ENCODE peak calls at places on chromosome 14, in ten cellular contexts. C is iPS-NIHi11; Y is T-cell; J is stimulated activated CD4-positive, alpha-beta T cell treated with anti-CD3 and anti-CD28 coated beads, Interleukin-1b, Interleukin-23, amount 100 ng/mL, for 48 hours; R is NCI-H774; L is AG20443; M is stimulated activated CD8-positive, alpha-beta memory T cell treated with anti-CD3 and anti-CD28 coated beads, Interleukin-15, amount 100 ng/mL, for 24 hours; W is KBM-7; I is caudate nucleus; H is CD4-positive, CD25-positive, alpha-beta regulatory T cell. B is an unnamed sample.

GRCh38 chr14:28766505-28767238 is at the start of gene FOXG1:
- DNase-seq in L (peak), C (peak), M (no peak), H (no peak), W (no peak), Y (no peak), I (no peak), J (no peak), R (peak), B (peak)

GRCh38 chr14:36647417-36647826 is 14.2 kb upstream of the PAX9 start:
- DNase-seq in I (no peak), Y (no peak), C (no peak), W (no peak), J (no peak), H (no peak), M (no peak), R (no peak), L (no peak), B (no peak)

GRCh38 chr14:29896354-29896768 is 31.3 kb downstream of the PRKD1 start:
- DNase-seq in L (no peak), R (peak), J (no peak), H (no peak), C (no peak), Y (no peak), M (no peak), I (no peak), W (no peak), B (no peak)

GRCh38 chr14:59342516-59343484 is 122.4 kb downstream of the GPR135 start:
- DNase-seq in R (no peak), I (no peak), M (no peak), W (no peak), L (no peak), H (no peak), Y (no peak), J (no peak), C (peak), B (peak)

GRCh38 chr14:50920482-50921225 is 23.6 kb downstream of the PYGL start:
- DNase-seq in I (no peak), M (no peak), J (no peak), W (no peak), Y (no peak), C (no peak), L (peak), R (no peak), H (no peak), B (peak)

GRCh38 chr14:36944307-36945010 is 227.9 kb downstream of the SLC25A21 start:
- DNase-seq in R (no peak), Y (no peak), W (no peak), J (no peak), I (no peak), M (no peak), L (peak), H (no peak), C (no peak), B (peak)

GRCh38 chr14:60249321-60250251 is 565 bp downstream of the PPM1A start:
- DNase-seq in J (peak), M (peak), L (peak), C (peak), R (peak), W (peak), I (no peak), H (peak), Y (peak), B (peak)

GRCh38 chr14:68619805-68620574 is 172.9 kb downstream of the ZFP36L1 start:
- DNase-seq in R (no peak), L (no peak), Y (no peak), J (no peak), H (no peak), W (no peak), C (no peak), M (no peak), I (no peak), B (peak)

GRCh38 chr14:93114713-93115068 is 1.0 kb downstream of the ITPK1 start:
- DNase-seq in J (no peak), W (no peak), L (no peak), C (peak), I (no peak), Y (no peak), M (no peak), H (no peak), R (no peak), B (no peak)

GRCh38 chr14:66359500-66359899 is 126.7 kb upstream of the CCDC196 start:
- DNase-seq in C (peak), R (no peak), H (peak), I (no peak), W (peak), J (no peak), M (no peak), L (peak), Y (no peak), B (peak)

GRCh38 chr14:94066089-94066676 is 14.8 kb downstream of the DDX24 start:
- DNase-seq in C (no peak), R (peak), I (no peak), Y (no peak), W (no peak), J (no peak), M (no peak), L (no peak), H (no peak), B (peak)

GRCh38 chr14:77985235-77985634 is 184.9 kb upstream of the NRXN3 start:
- DNase-seq in I (peak), M (no peak), R (no peak), Y (no peak), W (peak), H (no peak), L (no peak), J (no peak), C (no peak), B (peak)

GRCh38 chr14:102840801-102841528 is 63.7 kb downstream of the TRAF3 start:
- DNase-seq in R (no peak), M (no peak), W (peak), H (no peak), I (no peak), J (no peak), L (no peak), C (no peak), Y (no peak), B (no peak)

GRCh38 chr14:32027255-32027939 is 49.7 kb upstream of the ARHGAP5 start:
- DNase-seq in J (no peak), C (no peak), W (no peak), H (no peak), Y (no peak), I (no peak), R (no peak), M (no peak), L (no peak), B (no peak)

GRCh38 chr14:100394886-100395672 is 71.9 kb downstream of the SLC25A47 start:
- DNase-seq in L (no peak), H (no peak), Y (no peak), J (no peak), C (no peak), W (no peak), R (no peak), M (no peak), I (no peak), B (no peak)

GRCh38 chr14:93332032-93332852 is 594 bp downstream of the BTBD7 start:
- DNase-seq in I (no peak), W (peak), C (peak), R (peak), H (peak), M (peak), J (no peak), L (peak), Y (no peak), B (no peak)

B was measured in A172.